ENCODE peak calls at places on chromosomes 5 and 9, in ten cellular contexts. M is NB4; K is gastrocnemius medialis; G is hepatocyte; Q is ACHN; J is EH; C is SW 1271; R is activated naive CD8-positive, alpha-beta T cell treated with anti-CD3 and anti-CD28 coated beads for 36 hours; H is stimulated activated CD4-positive, alpha-beta T cell treated with anti-CD3 and anti-CD28 coated beads, Interleukin-1b, Interleukin-23, amount 100 ng/mL, for 24 hours; D is astrocyte of the spinal cord. I is an unnamed sample.

GRCh38 chr9:4196886-4197285 is 103.0 kb downstream of the GLIS3 start:
- DNase-seq in M (peak), D (peak), K (no peak), Q (peak), R (no peak), H (no peak), G (no peak), J (no peak), C (no peak), I (no peak)

GRCh38 chr5:179840766-179841165 is 17.9 kb downstream of the MRNIP start:
- DNase-seq in R (no peak), H (no peak), G (no peak), D (no peak), Q (no peak), J (no peak), K (no peak), C (no peak), M (no peak), I (no peak)

GRCh38 chr5:170375283-170375682 is 13.9 kb downstream of the KCNMB1 start:
- DNase-seq in C (no peak), R (no peak), M (no peak), Q (no peak), D (no peak), J (no peak), K (no peak), H (no peak), G (no peak), I (no peak)

GRCh38 chr5:40879163-40879942 is 29.9 kb upstream of the C7 start:
- DNase-seq in J (peak), M (peak), K (no peak), Q (peak), C (peak), G (peak), R (no peak), D (peak), H (no peak), I (no peak)

GRCh38 chr9:86275962-86276361 is 6.4 kb downstream of the ISCA1 start:
- DNase-seq in C (no peak), R (no peak), M (peak), Q (peak), G (no peak), H (no peak), D (no peak), J (peak), K (no peak), I (no peak)

GRCh38 chr5:161409471-161409870 is 137.1 kb downstream of the GABRB2 start:
- DNase-seq in K (no peak), M (no peak), Q (no peak), D (no peak), C (no peak), R (no peak), H (no peak), G (no peak), J (no peak), I (no peak)

GRCh38 chr5:52776116-52776515 is 11.6 kb upstream of the ITGA1 start:
- DNase-seq in Q (no peak), D (no peak), G (no peak), J (no peak), R (peak), M (no peak), C (no peak), H (no peak), K (no peak), I (no peak)

GRCh38 chr5:14726066-14726838 is 61.7 kb downstream of the OTULIN start:
- DNase-seq in Q (no peak), H (no peak), R (no peak), C (no peak), J (peak), G (peak), K (peak), D (peak), M (no peak), I (no peak)

GRCh38 chr5:169875091-169875727 is 105.1 kb downstream of the INSYN2B start:
- DNase-seq in G (peak), R (no peak), H (no peak), D (no peak), K (peak), M (peak), C (no peak), J (peak), Q (no peak), I (no peak)

GRCh38 chr5:132953710-132954109 is 9.7 kb downstream of the AFF4 start:
- DNase-seq in K (no peak), J (no peak), Q (no peak), C (no peak), H (no peak), D (no peak), R (no peak), G (no peak), M (no peak), I (no peak)

GRCh38 chr5:172002840-172003512 is 3.5 kb downstream of the FBXW11 start:
- DNase-seq in H (no peak), J (no peak), M (peak), D (no peak), K (no peak), C (no peak), G (no peak), R (no peak), Q (no peak), I (no peak)

GRCh38 chr9:91978739-91979414 is 28.8 kb upstream of the ROR2 start:
- DNase-seq in Q (peak), J (peak), R (no peak), K (no peak), G (peak), M (peak), D (peak), H (no peak), C (peak), I (peak)

GRCh38 chr5:97840643-97841042 is 657.6 kb upstream of the RIOK2 start:
- DNase-seq in G (no peak), C (peak), J (peak), D (peak), Q (no peak), K (no peak), M (no peak), H (no peak), R (no peak), I (no peak)

GRCh38 chr5:124649548-124650501 is 96.6 kb downstream of the ZNF608 start:
- DNase-seq in G (peak), H (peak), Q (peak), C (no peak), K (no peak), M (peak), D (peak), R (peak), J (peak), I (no peak)

GRCh38 chr9:117403403-117403811 is 11.4 kb downstream of the ASTN2 start:
- DNase-seq in J (no peak), D (no peak), G (no peak), M (no peak), K (no peak), C (no peak), R (no peak), Q (no peak), H (no peak), I (no peak)

GRCh38 chr5:141734501-141735231 is 52.6 kb upstream of the ARAP3 start:
- DNase-seq in Q (peak), C (peak), G (peak), J (peak), R (no peak), H (no peak), M (peak), K (no peak), D (peak), I (no peak)

GRCh38 chr9:13282998-13283397 is 3.5 kb upstream of the MPDZ start:
- DNase-seq in C (no peak), J (peak), G (no peak), D (no peak), R (no peak), M (no peak), Q (no peak), K (no peak), H (no peak), I (no peak)

GRCh38 chr9:131214457-131214856 is 61.9 kb downstream of the FAM78A start:
- DNase-seq in H (no peak), D (peak), G (no peak), K (no peak), Q (no peak), R (no peak), M (no peak), J (peak), C (no peak), I (no peak)

GRCh38 chr5:128673970-128674369 is 135.9 kb upstream of the FBN2 start:
- DNase-seq in C (no peak), G (no peak), R (no peak), M (no peak), D (no peak), H (no peak), J (no peak), K (no peak), Q (no peak), I (no peak)

GRCh38 chr5:175867587-175868347 is 3.6 kb upstream of the CPLX2 start:
- DNase-seq in C (peak), K (no peak), R (peak), G (peak), Q (peak), D (no peak), H (no peak), J (no peak), M (peak), I (peak)

GRCh38 chr5:172106511-172107356 is 81.3 kb downstream of the STK10 start:
- DNase-seq in K (no peak), D (peak), R (peak), M (peak), J (peak), Q (peak), C (peak), H (peak), G (peak), I (peak)

GRCh38 chr9:13330396-13331004 is 51.0 kb upstream of the MPDZ start:
- DNase-seq in H (no peak), Q (no peak), D (no peak), G (no peak), K (no peak), C (no peak), M (no peak), J (no peak), R (no peak), I (no peak)

GRCh38 chr5:39202594-39203290 is 16.6 kb downstream of the FYB1 start:
- DNase-seq in K (no peak), J (no peak), R (no peak), M (peak), G (no peak), H (no peak), C (no peak), Q (no peak), D (no peak), I (no peak)

GRCh38 chr5:91049800-91050199 is 333.3 kb downstream of the ARRDC3 start:
- DNase-seq in J (peak), Q (peak), G (no peak), H (no peak), K (no peak), M (no peak), C (no peak), R (no peak), D (peak), I (no peak)

GRCh38 chr9:38419216-38419615 is 5.0 kb downstream of the IGFBPL1 start:
- DNase-seq in C (no peak), K (no peak), J (no peak), M (no peak), H (no peak), Q (no peak), R (no peak), D (no peak), G (no peak), I (no peak)

I was measured in 8988T.